ENCODE peak calls at places on chromosomes 1 and 21, in ten cellular contexts. T, X, R, N, W, F, Y, B, J and G are unnamed samples.

GRCh38 chr1:234969630-234970370 is 158.8 kb downstream of the TOMM20 start:
- DNase-seq in F (no peak), B (peak), X (no peak), T (peak), N (peak), R (peak), J (peak), W (no peak), Y (no peak), G (peak)

GRCh38 chr1:206575165-206575893 is 36.9 kb downstream of the EIF2D start:
- DNase-seq in X (peak), N (no peak), B (peak), T (peak), F (no peak), W (peak), J (peak), R (no peak), Y (peak), G (peak)

GRCh38 chr1:114745351-114745750 is 12.4 kb downstream of the CSDE1 start:
- DNase-seq in W (peak), J (no peak), F (no peak), X (no peak), R (no peak), B (peak), Y (no peak), T (peak), N (no peak), G (no peak)

GRCh38 chr1:184958554-184959353 is 15.6 kb downstream of the NIBAN1 start:
- DNase-seq in J (no peak), N (no peak), R (no peak), B (no peak), F (no peak), Y (no peak), W (no peak), T (no peak), X (no peak), G (no peak)

GRCh38 chr1:19405761-19406481 is 79.4 kb downstream of the CAPZB start:
- DNase-seq in N (no peak), W (peak), R (no peak), B (peak), J (no peak), T (no peak), Y (no peak), F (no peak), X (no peak), G (peak)

GRCh38 chr1:177568702-177569101 is 397.9 kb downstream of the BRINP2 start:
- DNase-seq in B (no peak), R (no peak), W (no peak), X (no peak), T (no peak), F (no peak), Y (no peak), N (no peak), J (no peak), G (no peak)

GRCh38 chr1:154784924-154785531 is 85.1 kb downstream of the KCNN3 start:
- DNase-seq in F (peak), R (no peak), T (no peak), W (peak), N (no peak), X (peak), B (no peak), Y (peak), J (no peak), G (no peak)

GRCh38 chr1:224911217-224911616 is 18.3 kb upstream of the DNAH14 start:
- DNase-seq in B (no peak), T (no peak), W (no peak), R (no peak), X (no peak), J (no peak), N (no peak), Y (no peak), F (no peak), G (no peak)

GRCh38 chr1:77227383-77227782 is 8.2 kb upstream of the PIGK start:
- DNase-seq in X (no peak), R (no peak), Y (no peak), W (no peak), J (no peak), F (no peak), B (no peak), T (no peak), N (no peak), G (no peak)

GRCh38 chr1:228045871-228046270 is 36.6 kb upstream of the ARF1 start:
- DNase-seq in W (no peak), B (no peak), J (peak), F (no peak), N (no peak), R (peak), X (no peak), Y (no peak), T (no peak), G (no peak)

GRCh38 chr1:175158133-175158532 is 34.4 kb downstream of the KIAA0040 start:
- DNase-seq in X (no peak), W (no peak), N (no peak), R (no peak), F (no peak), Y (no peak), B (no peak), J (no peak), T (peak), G (no peak)

GRCh38 chr1:2098839-2099785 is 48.9 kb downstream of the PRKCZ start:
- DNase-seq in J (peak), B (no peak), N (no peak), F (no peak), X (no peak), R (peak), W (no peak), Y (no peak), T (no peak), G (no peak)

GRCh38 chr1:107776898-107777663 is 187.9 kb downstream of the VAV3 start:
- DNase-seq in T (no peak), Y (peak), J (no peak), W (no peak), N (no peak), F (peak), X (peak), R (no peak), B (no peak), G (no peak)

GRCh38 chr1:178653091-178653490 is 72.0 kb upstream of the RALGPS2 start:
- DNase-seq in R (no peak), F (no peak), B (peak), J (no peak), Y (no peak), N (peak), T (no peak), X (no peak), W (no peak), G (no peak)

GRCh38 chr1:25208561-25209222 is 23.6 kb downstream of the SYF2 start:
- DNase-seq in F (no peak), B (no peak), N (no peak), Y (no peak), X (no peak), R (no peak), T (no peak), J (no peak), W (no peak), G (no peak)

GRCh38 chr1:12518956-12519707 is 98.9 kb downstream of the DHRS3 start:
- DNase-seq in J (peak), F (no peak), X (no peak), Y (no peak), N (no peak), T (peak), W (peak), R (no peak), B (peak), G (no peak)

GRCh38 chr1:201355471-201355870 is 22.0 kb downstream of the TNNT2 start:
- DNase-seq in T (no peak), B (no peak), F (no peak), X (no peak), J (peak), W (no peak), Y (no peak), R (peak), N (no peak), G (no peak)

GRCh38 chr21:37367758-37368535 is 1.4 kb downstream of the DYRK1A start:
- DNase-seq in W (peak), F (peak), J (peak), Y (peak), X (peak), R (peak), B (peak), N (peak), T (peak), G (peak)

GRCh38 chr1:145908653-145909052 is 1.2 kb downstream of the ITGA10 start:
- DNase-seq in F (no peak), J (no peak), W (no peak), X (no peak), B (peak), Y (no peak), T (peak), R (no peak), N (no peak), G (no peak)

GRCh38 chr1:15259608-15260007 is 12.6 kb downstream of the FHAD1 start:
- DNase-seq in J (no peak), T (no peak), R (peak), Y (no peak), X (no peak), W (no peak), B (no peak), N (no peak), F (no peak), G (no peak)

GRCh38 chr1:15257309-15257708 is 10.3 kb downstream of the FHAD1 start:
- DNase-seq in T (no peak), J (no peak), X (no peak), F (no peak), B (no peak), W (no peak), R (peak), Y (no peak), N (no peak), G (no peak)

GRCh38 chr1:3432306-3432705 is 22.2 kb upstream of the ARHGEF16 start:
- DNase-seq in N (no peak), Y (no peak), X (no peak), F (no peak), W (no peak), R (no peak), B (no peak), T (no peak), J (peak), G (peak)

GRCh38 chr1:12650001-12650421 is 6.1 kb downstream of the AADACL4 start:
- DNase-seq in F (no peak), T (peak), N (no peak), B (peak), J (no peak), Y (no peak), W (no peak), R (no peak), X (no peak), G (no peak)

GRCh38 chr1:20732071-20732587 is 374 bp downstream of the SH2D5 start:
- DNase-seq in N (peak), Y (peak), F (peak), X (peak), W (peak), T (peak), R (peak), J (no peak), B (peak), G (no peak)

GRCh38 chr1:11598461-11598860 is 55.8 kb downstream of the FBXO2 start:
- DNase-seq in X (no peak), W (no peak), B (peak), J (no peak), Y (no peak), T (peak), R (no peak), N (no peak), F (no peak), G (no peak)

GRCh38 chr1:81224222-81224621 is 576.5 kb upstream of the ADGRL2 start:
- DNase-seq in F (no peak), T (no peak), J (no peak), W (no peak), B (no peak), Y (no peak), X (no peak), R (no peak), N (no peak), G (no peak)

GRCh38 chr1:229986737-229987364 is 80.2 kb upstream of the GALNT2 start:
- DNase-seq in T (no peak), W (no peak), B (no peak), N (no peak), F (no peak), X (no peak), R (no peak), J (no peak), Y (no peak), G (no peak)

GRCh38 chr1:25955553-25955952 is 42.3 kb downstream of the PAFAH2 start:
- DNase-seq in N (no peak), Y (no peak), X (no peak), R (no peak), J (no peak), F (no peak), W (no peak), B (no peak), T (no peak), G (no peak)

GRCh38 chr1:169308313-169309039 is 59.1 kb downstream of the NME7 start:
- DNase-seq in R (no peak), T (no peak), W (no peak), X (no peak), B (no peak), F (no peak), J (no peak), N (no peak), Y (no peak), G (no peak)

GRCh38 chr1:22208265-22208972 is 65.5 kb upstream of the WNT4 start:
- DNase-seq in J (no peak), Y (no peak), B (no peak), N (peak), T (no peak), R (no peak), W (no peak), X (no peak), F (no peak), G (peak)

GRCh38 chr1:191152776-191153175 is 675.1 kb upstream of the BRINP3 start:
- DNase-seq in F (no peak), Y (no peak), X (no peak), T (no peak), R (no peak), B (no peak), N (no peak), W (no peak), J (no peak), G (no peak)

GRCh38 chr1:41493626-41494350 is 9.3 kb upstream of the EDN2 start:
- DNase-seq in B (no peak), R (no peak), T (no peak), X (no peak), Y (no peak), W (no peak), F (no peak), N (no peak), J (no peak), G (no peak)

GRCh38 chr1:41494351-41495170 is 10.1 kb upstream of the EDN2 start:
- DNase-seq in N (no peak), F (no peak), T (no peak), X (no peak), W (no peak), Y (no peak), R (no peak), B (no peak), J (no peak), G (peak)

GRCh38 chr1:41496080-41497055 is 11.9 kb upstream of the EDN2 start:
- DNase-seq in N (peak), J (peak), B (peak), T (peak), F (peak), R (peak), W (peak), X (peak), Y (no peak), G (peak)

GRCh38 chr1:41497056-41497440 is 12.6 kb upstream of the EDN2 start:
- DNase-seq in J (no peak), R (no peak), W (no peak), F (no peak), X (no peak), T (no peak), B (no peak), N (peak), Y (no peak), G (no peak)

DNA sequence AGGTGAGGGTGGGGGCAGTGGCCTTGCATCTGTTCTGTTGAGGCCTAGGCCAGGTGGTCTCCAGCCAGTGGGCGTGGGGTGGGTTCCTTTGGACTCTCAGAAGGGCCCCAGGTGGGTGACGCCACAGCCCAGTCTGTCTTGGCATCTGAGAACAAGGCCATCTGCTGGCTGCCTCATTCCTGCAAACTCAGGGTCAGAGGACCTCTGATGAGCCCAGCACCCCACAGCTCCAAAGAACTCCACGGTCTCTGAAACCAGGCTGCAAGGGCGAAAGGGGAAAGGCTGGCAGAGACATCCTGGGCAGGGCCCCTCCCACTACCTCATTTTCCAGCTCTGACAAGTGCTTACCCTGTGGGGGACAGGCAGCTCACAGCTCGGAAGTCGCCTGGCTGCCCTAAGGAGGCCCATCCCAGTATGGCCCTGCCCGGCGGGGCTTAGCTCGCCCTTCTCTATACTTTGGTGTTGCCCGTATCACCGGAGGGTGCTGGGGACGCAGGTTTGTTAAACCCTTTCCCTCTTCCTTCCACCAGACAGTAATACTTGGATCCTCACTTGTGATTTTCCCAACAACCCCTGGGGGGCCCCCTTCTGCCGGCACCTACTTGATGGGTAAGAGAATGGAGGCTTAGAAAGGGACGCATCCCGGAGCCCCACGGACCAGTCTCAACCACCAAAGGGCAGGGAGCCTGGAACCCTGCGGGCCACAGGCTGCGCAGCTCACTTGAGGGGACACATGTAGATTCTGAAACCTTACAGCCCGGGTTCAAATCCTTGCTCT is 10.9 kb upstream of the EDN2 start:
- DNase-seq in T (no peak), F (no peak), W (peak), B (no peak), Y (no peak), J (peak), R (no peak), N (peak), X (no peak), G (peak)
- TF ChIP-seq CTCF in T (peak), F (peak), W (peak), B (peak), Y (peak), J (no peak), R (no peak), N (no peak), X (peak), G (no peak)

GRCh38 chr1:54272772-54273091 is 72.8 kb downstream of the MRPL37 start:
- DNase-seq in W (no peak), B (no peak), Y (no peak), X (no peak), J (no peak), N (no peak), T (no peak), F (no peak), R (no peak), G (no peak)
- TF ChIP-seq CTCF in W (no peak), B (no peak), Y (no peak), X (no peak), J (no peak), N (no peak), T (no peak), F (no peak), R (peak), G (no peak)

GRCh38 chr1:246003442-246003730 is 503.7 kb downstream of the SMYD3 start:
- DNase-seq in X (no peak), J (no peak), T (no peak), W (no peak), N (no peak), F (no peak), R (no peak), B (no peak), Y (no peak), G (no peak)
- TF ChIP-seq CTCF in X (no peak), J (no peak), T (no peak), W (peak), N (no peak), F (no peak), R (no peak), B (no peak), Y (peak), G (no peak)

GRCh38 chr1:207996632-207997031 is 85.7 kb upstream of the CD34 start:
- DNase-seq in B (no peak), F (no peak), R (no peak), Y (no peak), W (no peak), J (no peak), N (no peak), T (no peak), X (no peak), G (no peak)

GRCh38 chr1:207991331-207991914 is 80.5 kb upstream of the CD34 start:
- DNase-seq in B (no peak), T (no peak), J (no peak), Y (no peak), W (no peak), N (no peak), X (no peak), F (no peak), R (no peak), G (no peak)

GRCh38 chr1:207995576-207995975 is 84.7 kb upstream of the CD34 start:
- DNase-seq in B (no peak), X (no peak), N (no peak), W (no peak), Y (no peak), R (no peak), J (no peak), F (no peak), T (no peak), G (no peak)

GRCh38 chr1:207990455-207990854 is 79.5 kb upstream of the CD34 start:
- DNase-seq in X (no peak), W (no peak), T (no peak), R (no peak), J (no peak), N (no peak), B (no peak), Y (no peak), F (no peak), G (no peak)

GRCh38 chr1:207993477-207994445 is 82.8 kb upstream of the CD34 start:
- DNase-seq in J (no peak), T (peak), Y (peak), X (peak), R (no peak), W (no peak), N (peak), B (peak), F (no peak), G (no peak)
- TF ChIP-seq CTCF in J (peak), T (peak), Y (peak), X (peak), R (peak), W (peak), N (peak), B (peak), F (peak), G (peak)